ENCODE peak calls at places on chromosomes 6 and 20, in seven cellular contexts. I is stimulated activated CD4-positive, alpha-beta T cell treated with anti-CD3 and anti-CD28 coated beads, TNF-alpha, amount 100 ng/mL, for 1 hour; W is lower leg skin; P is NCI-H446 treated with DMSO at 0.1 percent for 48 hours; V is NCI-H460; E is right atrium auricular region; K is NCI-H1092. Q is an unnamed sample.

GRCh38 chr6:699319-699718 is 6.4 kb upstream of the EXOC2 start:
- DNase-seq in I (no peak), W (no peak), P (no peak), V (no peak), E (no peak), K (no peak), Q (no peak)

GRCh38 chr6:6565488-6565887 is 23.0 kb upstream of the LY86 start:
- DNase-seq in I (no peak), W (no peak), P (no peak), V (no peak), E (no peak), K (no peak), Q (no peak)

GRCh38 chr6:4786936-4787504 is 10.8 kb downstream of the CDYL start:
- DNase-seq in I (no peak), W (no peak), P (no peak), V (no peak), E (no peak), K (no peak), Q (no peak)

GRCh38 chr6:22668307-22668706 is 98.9 kb downstream of the HDGFL1 start:
- DNase-seq in I (no peak), W (no peak), P (no peak), V (no peak), E (no peak), K (no peak), Q (no peak)

GRCh38 chr20:354298-354977 is 7.5 kb downstream of the NRSN2 start:
- DNase-seq in I (peak), W (peak), P (peak), V (peak), E (peak), K (peak), Q (peak)

GRCh38 chr20:63639093-63639860 is 12.4 kb upstream of the GMEB2 start:
- DNase-seq in I (peak), W (no peak), P (no peak), V (no peak), E (no peak), K (no peak), Q (no peak)

GRCh38 chr6:90485615-90486277 is 101.1 kb downstream of the MAP3K7 start:
- DNase-seq in I (no peak), W (no peak), P (no peak), V (no peak), E (no peak), K (no peak), Q (no peak)

GRCh38 chr6:39923394-39923793 is 10.9 kb downstream of the MOCS1 start:
- DNase-seq in I (no peak), W (no peak), P (no peak), V (no peak), E (no peak), K (no peak), Q (no peak)

GRCh38 chr20:47675190-47676142 is 109.8 kb downstream of the SULF2 start:
- DNase-seq in I (no peak), W (no peak), P (no peak), V (no peak), E (no peak), K (no peak), Q (no peak)